ENCODE peak calls at places on chromosomes 3 and 15, in ten cellular contexts. One of them, this sample, is unnamed.
A peak's percentile ranks its signal among the peaks of the same experiment; 100 is the strongest.

GRCh38 chr15:35630570-35630969 is 84.6 kb upstream of the DPH6 start:
- DNase-seq in colonic mucosa: no peak
- DNase-seq in CD4-positive, alpha-beta T cell: no peak
- DNase-seq in effector CD4-positive, alpha-beta T cell: no peak
- DNase-seq in Right ventricle myocardium superior: no peak
- DNase-seq in LoVo: no peak
- DNase-seq in IMR-90: no peak
- DNase-seq in AG09319: no peak
- DNase-seq in A549: no peak
- DNase-seq in lung: no peak
- DNase-seq in this sample: no peak

GRCh38 chr15:64558460-64559179 is 98.2 kb downstream of the ZNF609 start:
- DNase-seq in colonic mucosa: no peak
- DNase-seq in CD4-positive, alpha-beta T cell: no peak
- DNase-seq in effector CD4-positive, alpha-beta T cell: no peak
- DNase-seq in Right ventricle myocardium superior: no peak
- DNase-seq in LoVo: peak; percentile 34
- DNase-seq in IMR-90: peak; percentile 24
- DNase-seq in AG09319: no peak
- DNase-seq in A549: no peak
- DNase-seq in lung: no peak
- DNase-seq in this sample: no peak

GRCh38 chr15:51874751-51875644 is 45.5 kb downstream of the TMOD3 start:
- DNase-seq in colonic mucosa: peak; percentile 49
- DNase-seq in CD4-positive, alpha-beta T cell: no peak
- DNase-seq in effector CD4-positive, alpha-beta T cell: no peak
- DNase-seq in Right ventricle myocardium superior: no peak
- DNase-seq in LoVo: peak; percentile 95
- DNase-seq in IMR-90: peak; percentile 99
- DNase-seq in AG09319: peak; percentile 85
- DNase-seq in A549: peak; percentile 85
- DNase-seq in lung: no peak
- DNase-seq in this sample: peak; percentile 74

GRCh38 chr3:116059421-116060096 is 385.7 kb downstream of the LSAMP start:
- DNase-seq in colonic mucosa: no peak
- DNase-seq in CD4-positive, alpha-beta T cell: no peak
- DNase-seq in effector CD4-positive, alpha-beta T cell: no peak
- DNase-seq in Right ventricle myocardium superior: no peak
- DNase-seq in LoVo: peak; percentile 49
- DNase-seq in IMR-90: peak; percentile 93
- DNase-seq in AG09319: no peak
- DNase-seq in A549: peak; percentile 41
- DNase-seq in lung: no peak
- DNase-seq in this sample: no peak

GRCh38 chr15:91926871-91927270 is 73.4 kb downstream of the SLCO3A1 start:
- DNase-seq in colonic mucosa: no peak
- DNase-seq in CD4-positive, alpha-beta T cell: no peak
- DNase-seq in effector CD4-positive, alpha-beta T cell: no peak
- DNase-seq in Right ventricle myocardium superior: no peak
- DNase-seq in LoVo: no peak
- DNase-seq in IMR-90: no peak
- DNase-seq in AG09319: no peak
- DNase-seq in A549: no peak
- DNase-seq in lung: no peak
- DNase-seq in this sample: no peak

GRCh38 chr3:8632402-8633237 is 12.0 kb downstream of the SSUH2 start:
- DNase-seq in colonic mucosa: no peak
- DNase-seq in CD4-positive, alpha-beta T cell: no peak
- DNase-seq in effector CD4-positive, alpha-beta T cell: no peak
- DNase-seq in Right ventricle myocardium superior: no peak
- DNase-seq in LoVo: no peak
- DNase-seq in IMR-90: no peak
- DNase-seq in AG09319: no peak
- DNase-seq in A549: no peak
- DNase-seq in lung: no peak
- DNase-seq in this sample: no peak

GRCh38 chr15:91049378-91050127 is 27.2 kb upstream of the VPS33B start:
- DNase-seq in colonic mucosa: peak; percentile 72
- DNase-seq in CD4-positive, alpha-beta T cell: peak; percentile 31
- DNase-seq in effector CD4-positive, alpha-beta T cell: peak; percentile 21
- DNase-seq in Right ventricle myocardium superior: no peak
- DNase-seq in LoVo: peak; percentile 67
- DNase-seq in IMR-90: peak; percentile 53
- DNase-seq in AG09319: peak; percentile 44
- DNase-seq in A549: peak; percentile 63
- DNase-seq in lung: peak; percentile 68
- DNase-seq in this sample: peak; percentile 59

GRCh38 chr15:76333720-76334437 is 2.7 kb upstream of the ISL2 start:
- DNase-seq in colonic mucosa: no peak
- DNase-seq in CD4-positive, alpha-beta T cell: no peak
- DNase-seq in effector CD4-positive, alpha-beta T cell: no peak
- DNase-seq in Right ventricle myocardium superior: no peak
- DNase-seq in LoVo: no peak
- DNase-seq in IMR-90: no peak
- DNase-seq in AG09319: no peak
- DNase-seq in A549: peak; percentile 80
- DNase-seq in lung: no peak
- DNase-seq in this sample: peak; percentile 77

GRCh38 chr15:64209680-64210334 is 47.0 kb upstream of the PPIB start:
- DNase-seq in colonic mucosa: no peak
- DNase-seq in CD4-positive, alpha-beta T cell: no peak
- DNase-seq in effector CD4-positive, alpha-beta T cell: no peak
- DNase-seq in Right ventricle myocardium superior: no peak
- DNase-seq in LoVo: peak; percentile 35
- DNase-seq in IMR-90: peak; percentile 64
- DNase-seq in AG09319: no peak
- DNase-seq in A549: peak; percentile 33
- DNase-seq in lung: no peak
- DNase-seq in this sample: no peak

GRCh38 chr3:196177967-196178366 is 33.2 kb downstream of the ZDHHC19 start:
- DNase-seq in colonic mucosa: peak; percentile 74
- DNase-seq in CD4-positive, alpha-beta T cell: no peak
- DNase-seq in effector CD4-positive, alpha-beta T cell: no peak
- DNase-seq in Right ventricle myocardium superior: peak; percentile 9
- DNase-seq in LoVo: no peak
- DNase-seq in IMR-90: no peak
- DNase-seq in AG09319: no peak
- DNase-seq in A549: no peak
- DNase-seq in lung: no peak
- DNase-seq in this sample: no peak

GRCh38 chr3:168249048-168249538 is 153.4 kb upstream of the GOLIM4 start:
- DNase-seq in colonic mucosa: no peak
- DNase-seq in CD4-positive, alpha-beta T cell: no peak
- DNase-seq in effector CD4-positive, alpha-beta T cell: no peak
- DNase-seq in Right ventricle myocardium superior: no peak
- DNase-seq in LoVo: no peak
- DNase-seq in IMR-90: peak; percentile 17
- DNase-seq in AG09319: no peak
- DNase-seq in A549: peak; percentile 2
- DNase-seq in lung: no peak
- DNase-seq in this sample: no peak

GRCh38 chr3:56796202-56796601 is 5.5 kb downstream of the ARHGEF3 start:
- DNase-seq in colonic mucosa: no peak
- DNase-seq in CD4-positive, alpha-beta T cell: no peak
- DNase-seq in effector CD4-positive, alpha-beta T cell: peak; percentile 14
- DNase-seq in Right ventricle myocardium superior: no peak
- DNase-seq in LoVo: no peak
- DNase-seq in IMR-90: peak; percentile 61
- DNase-seq in AG09319: no peak
- DNase-seq in A549: no peak
- DNase-seq in lung: no peak
- DNase-seq in this sample: peak; percentile 6

GRCh38 chr3:44478055-44478468 is 592 bp upstream of the ZNF445 start:
- DNase-seq in colonic mucosa: no peak
- DNase-seq in CD4-positive, alpha-beta T cell: no peak
- DNase-seq in effector CD4-positive, alpha-beta T cell: no peak
- DNase-seq in Right ventricle myocardium superior: no peak
- DNase-seq in LoVo: no peak
- DNase-seq in IMR-90: no peak
- DNase-seq in AG09319: no peak
- DNase-seq in A549: peak; percentile 2
- DNase-seq in lung: no peak
- DNase-seq in this sample: no peak

GRCh38 chr15:91855684-91856553 is 2.4 kb downstream of the SLCO3A1 start:
- DNase-seq in colonic mucosa: peak; percentile 88
- DNase-seq in CD4-positive, alpha-beta T cell: no peak
- DNase-seq in effector CD4-positive, alpha-beta T cell: no peak
- DNase-seq in Right ventricle myocardium superior: no peak
- DNase-seq in LoVo: peak; percentile 31
- DNase-seq in IMR-90: no peak
- DNase-seq in AG09319: no peak
- DNase-seq in A549: peak; percentile 73
- DNase-seq in lung: peak; percentile 62
- DNase-seq in this sample: no peak

GRCh38 chr3:2839886-2840285 is 270.3 kb downstream of the IL5RA start:
- DNase-seq in colonic mucosa: no peak
- DNase-seq in CD4-positive, alpha-beta T cell: no peak
- DNase-seq in effector CD4-positive, alpha-beta T cell: no peak
- DNase-seq in Right ventricle myocardium superior: no peak
- DNase-seq in LoVo: no peak
- DNase-seq in IMR-90: no peak
- DNase-seq in AG09319: no peak
- DNase-seq in A549: no peak
- DNase-seq in lung: no peak
- DNase-seq in this sample: no peak

GRCh38 chr3:137047240-137047639 is 89.5 kb downstream of the IL20RB start:
- DNase-seq in colonic mucosa: no peak
- DNase-seq in CD4-positive, alpha-beta T cell: no peak
- DNase-seq in effector CD4-positive, alpha-beta T cell: no peak
- DNase-seq in Right ventricle myocardium superior: no peak
- DNase-seq in LoVo: no peak
- DNase-seq in IMR-90: no peak
- DNase-seq in AG09319: no peak
- DNase-seq in A549: no peak
- DNase-seq in lung: no peak
- DNase-seq in this sample: no peak

GRCh38 chr15:63398456-63398855 is 16.8 kb upstream of the CA12 start:
- DNase-seq in colonic mucosa: no peak
- DNase-seq in CD4-positive, alpha-beta T cell: no peak
- DNase-seq in effector CD4-positive, alpha-beta T cell: no peak
- DNase-seq in Right ventricle myocardium superior: no peak
- DNase-seq in LoVo: no peak
- DNase-seq in IMR-90: no peak
- DNase-seq in AG09319: no peak
- DNase-seq in A549: no peak
- DNase-seq in lung: no peak
- DNase-seq in this sample: no peak

GRCh38 chr3:197475514-197475913 is 80.3 kb downstream of the BDH1 start:
- DNase-seq in colonic mucosa: no peak
- DNase-seq in CD4-positive, alpha-beta T cell: no peak
- DNase-seq in effector CD4-positive, alpha-beta T cell: no peak
- DNase-seq in Right ventricle myocardium superior: no peak
- DNase-seq in LoVo: no peak
- DNase-seq in IMR-90: no peak
- DNase-seq in AG09319: no peak
- DNase-seq in A549: no peak
- DNase-seq in lung: no peak
- DNase-seq in this sample: no peak

GRCh38 chr15:85118581-85118980 is 136.9 kb downstream of the PDE8A start:
- DNase-seq in colonic mucosa: no peak
- DNase-seq in CD4-positive, alpha-beta T cell: no peak
- DNase-seq in effector CD4-positive, alpha-beta T cell: no peak
- DNase-seq in Right ventricle myocardium superior: no peak
- DNase-seq in LoVo: no peak
- DNase-seq in IMR-90: no peak
- DNase-seq in AG09319: no peak
- DNase-seq in A549: no peak
- DNase-seq in lung: peak; percentile 15
- DNase-seq in this sample: no peak

GRCh38 chr15:85733415-85733814 is 61.3 kb downstream of the KLHL25 start:
- DNase-seq in colonic mucosa: no peak
- DNase-seq in CD4-positive, alpha-beta T cell: no peak
- DNase-seq in effector CD4-positive, alpha-beta T cell: no peak
- DNase-seq in Right ventricle myocardium superior: no peak
- DNase-seq in LoVo: no peak
- DNase-seq in IMR-90: no peak
- DNase-seq in AG09319: no peak
- DNase-seq in A549: no peak
- DNase-seq in lung: no peak
- DNase-seq in this sample: no peak

GRCh38 chr3:188019761-188020160 is 134.2 kb upstream of the LPP start:
- DNase-seq in colonic mucosa: no peak
- DNase-seq in CD4-positive, alpha-beta T cell: no peak
- DNase-seq in effector CD4-positive, alpha-beta T cell: no peak
- DNase-seq in Right ventricle myocardium superior: no peak
- DNase-seq in LoVo: no peak
- DNase-seq in IMR-90: no peak
- DNase-seq in AG09319: no peak
- DNase-seq in A549: no peak
- DNase-seq in lung: no peak
- DNase-seq in this sample: no peak

GRCh38 chr15:79769081-79769481 is 127.7 kb downstream of the MTHFS start:
- DNase-seq in colonic mucosa: no peak
- DNase-seq in CD4-positive, alpha-beta T cell: no peak
- DNase-seq in effector CD4-positive, alpha-beta T cell: no peak
- DNase-seq in Right ventricle myocardium superior: no peak
- DNase-seq in LoVo: no peak
- DNase-seq in IMR-90: no peak
- DNase-seq in AG09319: no peak
- DNase-seq in A549: peak; percentile 51
- DNase-seq in lung: no peak
- DNase-seq in this sample: no peak

GRCh38 chr15:41882689-41883483 is 11.0 kb downstream of the SPTBN5 start:
- DNase-seq in colonic mucosa: no peak
- DNase-seq in CD4-positive, alpha-beta T cell: no peak
- DNase-seq in effector CD4-positive, alpha-beta T cell: no peak
- DNase-seq in Right ventricle myocardium superior: peak; percentile 55
- DNase-seq in LoVo: no peak
- DNase-seq in IMR-90: no peak
- DNase-seq in AG09319: no peak
- DNase-seq in A549: no peak
- DNase-seq in lung: no peak
- DNase-seq in this sample: no peak

GRCh38 chr3:113574213-113574612 is 41.9 kb downstream of the SIDT1 start:
- DNase-seq in colonic mucosa: no peak
- DNase-seq in CD4-positive, alpha-beta T cell: no peak
- DNase-seq in effector CD4-positive, alpha-beta T cell: no peak
- DNase-seq in Right ventricle myocardium superior: no peak
- DNase-seq in LoVo: peak; percentile 80
- DNase-seq in IMR-90: no peak
- DNase-seq in AG09319: no peak
- DNase-seq in A549: no peak
- DNase-seq in lung: no peak
- DNase-seq in this sample: no peak

GRCh38 chr3:133932009-133932408 is 36.3 kb upstream of the RAB6B start:
- DNase-seq in colonic mucosa: peak; percentile 13
- DNase-seq in CD4-positive, alpha-beta T cell: no peak
- DNase-seq in effector CD4-positive, alpha-beta T cell: no peak
- DNase-seq in Right ventricle myocardium superior: peak; percentile 23
- DNase-seq in LoVo: no peak
- DNase-seq in IMR-90: no peak
- DNase-seq in AG09319: no peak
- DNase-seq in A549: no peak
- DNase-seq in lung: peak; percentile 27
- DNase-seq in this sample: no peak

GRCh38 chr3:171781711-171782127 is 28.6 kb downstream of the PLD1 start:
- DNase-seq in colonic mucosa: no peak
- DNase-seq in CD4-positive, alpha-beta T cell: no peak
- DNase-seq in effector CD4-positive, alpha-beta T cell: no peak
- DNase-seq in Right ventricle myocardium superior: no peak
- DNase-seq in LoVo: no peak
- DNase-seq in IMR-90: peak; percentile 94
- DNase-seq in AG09319: no peak
- DNase-seq in A549: no peak
- DNase-seq in lung: no peak
- DNase-seq in this sample: no peak

This sample was measured in lower leg skin.